ENCODE peak calls at places on chromosome 3, in four cellular contexts. R is CD8-positive, alpha-beta T cell; D is hepatocyte; J is pancreas. F is an unnamed sample.

GRCh38 chr3:126338796-126339241 is 18.4 kb downstream of the KLF15 start:
- DNase-seq in R (peak; percentile 40), D (no peak), J (peak; percentile 50), F (peak; percentile 4)

GRCh38 chr3:126389112-126389791 is 5.5 kb upstream of the CFAP100 start:
- DNase-seq in R (no peak), D (peak; percentile 95), J (peak; percentile 93), F (peak; percentile 93)

GRCh38 chr3:192409838-192410683 is 317.3 kb downstream of the FGF12 start:
- DNase-seq in R (no peak), D (peak; percentile 18), J (peak; percentile 63), F (peak; percentile 35)

GRCh38 chr3:16305121-16305541 is 40.1 kb downstream of the OXNAD1 start:
- DNase-seq in R (peak; percentile 60), D (no peak), J (no peak), F (no peak)

GRCh38 chr3:145145461-145145860 is 1015.5 kb downstream of the PLOD2 start:
- DNase-seq in R (no peak), D (no peak), J (no peak), F (no peak)

GRCh38 chr3:79497447-79498111 is 270.2 kb downstream of the ROBO1 start:
- DNase-seq in R (no peak), D (no peak), J (no peak), F (no peak)

GRCh38 chr3:88433572-88433971 is 283.8 kb downstream of the C3orf38 start:
- DNase-seq in R (no peak), D (no peak), J (no peak), F (no peak)

GRCh38 chr3:110343945-110344344 is 727.7 kb upstream of the NECTIN3 start:
- DNase-seq in R (no peak), D (no peak), J (no peak), F (no peak)

GRCh38 chr3:53804697-53805462 is 41.3 kb downstream of the CHDH start:
- DNase-seq in R (no peak), D (peak; percentile 63), J (peak; percentile 46), F (peak; percentile 22)

GRCh38 chr3:118269537-118270125 is 765.0 kb downstream of the IGSF11 start:
- DNase-seq in R (no peak), D (no peak), J (no peak), F (no peak)

GRCh38 chr3:197137741-197138140 is 108.1 kb upstream of the MELTF start:
- DNase-seq in R (no peak), D (no peak), J (no peak), F (no peak)

GRCh38 chr3:152656207-152657001 is 178.5 kb upstream of the P2RY1 start:
- DNase-seq in R (no peak), D (no peak), J (no peak), F (peak; percentile 32)

GRCh38 chr3:58234516-58234931 is 3.1 kb upstream of the ABHD6 start:
- DNase-seq in R (no peak), D (peak; percentile 56), J (no peak), F (no peak)

GRCh38 chr3:144652573-144652972 is 681.0 kb downstream of the DIPK2A start:
- DNase-seq in R (no peak), D (no peak), J (no peak), F (no peak)

GRCh38 chr3:187247398-187247797 is 44.1 kb downstream of the MASP1 start:
- DNase-seq in R (no peak), D (no peak), J (no peak), F (no peak)

GRCh38 chr3:127326341-127326740 is 38.5 kb upstream of the PRR20G start:
- DNase-seq in R (no peak), D (no peak), J (no peak), F (no peak)

GRCh38 chr3:126895178-126896066 is 87.5 kb upstream of the PLXNA1 start:
- DNase-seq in R (no peak), D (no peak), J (no peak), F (no peak)

GRCh38 chr3:53805463-53806159 is 40.6 kb downstream of the CHDH start:
- DNase-seq in R (peak; percentile 11), D (no peak), J (peak; percentile 46), F (no peak)

GRCh38 chr3:71066849-71067261 is 516.7 kb downstream of the FOXP1 start:
- DNase-seq in R (no peak), D (no peak), J (no peak), F (no peak)

GRCh38 chr3:103644450-103644849 is 1209.6 kb downstream of the ZPLD1 start:
- DNase-seq in R (no peak), D (no peak), J (no peak), F (no peak)

GRCh38 chr3:115692887-115693524 is 69.7 kb downstream of the GAP43 start:
- DNase-seq in R (peak; percentile 77), D (peak; percentile 83), J (peak; percentile 58), F (peak; percentile 87)
- H3K4me3 ChIP-seq in R (no peak overlapping the region), D (no peak overlapping the region), J (no peak overlapping the region), F (no peak overlapping the region)

DNA sequence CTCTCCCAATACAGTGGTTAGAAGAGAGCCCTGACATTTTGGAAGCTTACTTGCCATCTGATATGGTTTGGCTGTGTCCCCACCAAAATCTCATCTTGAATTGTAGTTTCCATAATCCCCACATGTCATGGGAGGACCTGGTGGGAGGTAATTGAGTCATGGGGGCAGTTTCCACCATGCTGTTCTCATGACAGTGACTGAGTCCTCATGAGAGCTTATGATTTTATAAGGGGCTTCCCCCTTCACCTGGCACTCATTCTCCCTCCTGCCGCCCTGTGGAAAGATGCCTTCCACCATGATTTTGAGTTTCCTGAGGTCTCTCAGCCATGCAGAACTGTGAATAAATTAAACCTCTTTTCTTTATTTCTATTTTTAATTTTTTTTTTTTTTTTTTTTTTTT is 28.8 kb upstream of the HES1 start:
- DNase-seq in R (no peak), D (no peak), J (no peak), F (no peak)
- H3K4me1 ChIP-seq in R (peaks cover 11% of the 10 kb centered on the region), D (peaks cover 13% of the 10 kb centered on the region), J (peaks cover 19% of the 10 kb centered on the region), F (peaks cover 11% of the 10 kb centered on the region)

GRCh38 chr3:14122301-14122700 is 2.4 kb downstream of the CHCHD4 start:
- DNase-seq in R (no peak), D (no peak), J (no peak), F (no peak)
- H3K4me3 ChIP-seq in R (no peak overlapping the region), D (no peak overlapping the region), J (no peak overlapping the region), F (no peak overlapping the region)

GRCh38 chr3:27844052-27844675 is 122.0 kb upstream of the EOMES start:
- DNase-seq in R (no peak), D (no peak), J (no peak), F (no peak)
- H3K4me1 ChIP-seq in R (peaks cover 10% of the 10 kb centered on the region), D (no peaks in the 10 kb centered on the region), J (no peaks in the 10 kb centered on the region), F (no peaks in the 10 kb centered on the region)

GRCh38 chr3:142445816-142446254 is 2.0 kb downstream of the XRN1 start:
- DNase-seq in R (no peak), D (peak; percentile 27), J (no peak), F (no peak)
- H3K4me3 ChIP-seq in R (peak overlapping the region; percentile 93), D (peak overlapping the region; percentile 67), J (peak overlapping the region; percentile 59), F (peak overlapping the region; percentile 90)

GRCh38 chr3:123154346-123154985 is 47.3 kb upstream of the SEC22A start:
- DNase-seq in R (peak; percentile 37), D (no peak), J (no peak), F (no peak)
- H3K4me1 ChIP-seq in R (no peaks in the 10 kb centered on the region), D (peaks cover 29% of the 10 kb centered on the region), J (peaks cover 12% of the 10 kb centered on the region), F (no peaks in the 10 kb centered on the region)

F was measured in HAP-1.